ENCODE peak calls at places on chromosome 4, in seven cellular contexts. D, O, K, P, U, W and F are unnamed samples.

GRCh38 chr4:95267081-95267480 is 281.7 kb downstream of the UNC5C start:
- DNase-seq in K (peak; percentile 39), D (no peak), O (no peak), P (no peak), U (no peak), W (peak; percentile 6), F (no peak)

GRCh38 chr4:177190995-177191568 is 118.6 kb upstream of the NEIL3 start:
- DNase-seq in P (no peak), U (peak; percentile 15), D (no peak), O (no peak), K (no peak), W (no peak), F (no peak)

GRCh38 chr4:164571593-164572385 is 182.1 kb upstream of the SMIM31 start:
- DNase-seq in U (no peak), D (no peak), W (peak; percentile 15), K (peak; percentile 12), P (no peak), O (no peak), F (no peak)

GRCh38 chr4:81436096-81436495 is 35.6 kb downstream of the RASGEF1B start:
- DNase-seq in U (no peak), D (no peak), P (no peak), K (no peak), W (no peak), O (no peak), F (no peak)

GRCh38 chr4:153333874-153334273 is 10.6 kb upstream of the MND1 start:
- DNase-seq in U (no peak), O (no peak), W (peak; percentile 11), P (no peak), K (no peak), D (no peak), F (no peak)

GRCh38 chr4:53563824-53564223 is 27.5 kb downstream of the LNX1 start:
- DNase-seq in K (peak; percentile 32), D (no peak), O (no peak), W (peak; percentile 88), U (peak; percentile 72), P (no peak), F (no peak)

GRCh38 chr4:138053601-138054322 is 188.4 kb downstream of the SLC7A11 start:
- DNase-seq in W (peak; percentile 96), P (no peak), D (no peak), K (peak; percentile 90), O (no peak), U (peak; percentile 91), F (no peak)

GRCh38 chr4:130238121-130238520 is 1142.2 kb downstream of the C4orf33 start:
- DNase-seq in D (no peak), W (peak; percentile 20), P (no peak), K (peak; percentile 2), O (no peak), U (peak; percentile 3), F (no peak)

GRCh38 chr4:92636038-92636825 is 332.5 kb downstream of the GRID2 start:
- DNase-seq in U (no peak), D (no peak), W (no peak), K (no peak), P (no peak), O (no peak), F (no peak)

GRCh38 chr4:184801781-184802180 is 24.0 kb downstream of the ACSL1 start:
- DNase-seq in K (peak; percentile 87), U (no peak), O (no peak), P (no peak), D (no peak), W (peak; percentile 75), F (no peak)

GRCh38 chr4:97585274-97585673 is 558.0 kb downstream of the STPG2 start:
- DNase-seq in D (no peak), O (no peak), P (no peak), W (no peak), K (no peak), U (no peak), F (no peak)

GRCh38 chr4:2583092-2583491 is 46.6 kb downstream of the FAM193A start:
- DNase-seq in P (no peak), K (no peak), W (no peak), D (peak; percentile 39), U (no peak), O (no peak), F (no peak)

GRCh38 chr4:10074767-10075105 is 41.9 kb downstream of the WDR1 start:
- DNase-seq in P (no peak), U (peak; percentile 58), O (peak; percentile 13), D (peak; percentile 45), W (peak; percentile 68), K (peak; percentile 20), F (no peak)

GRCh38 chr4:157010630-157011029 is 39.0 kb upstream of the PDGFC start:
- DNase-seq in U (no peak), W (no peak), K (no peak), P (no peak), O (no peak), D (no peak), F (no peak)

GRCh38 chr4:98516441-98517323 is 141.7 kb downstream of the TSPAN5 start:
- DNase-seq in U (no peak), O (no peak), D (no peak), K (no peak), W (peak; percentile 86), P (no peak), F (no peak)

GRCh38 chr4:101114936-101115372 is 232.4 kb downstream of the PPP3CA start:
- DNase-seq in U (peak; percentile 3), P (no peak), D (no peak), O (no peak), K (peak; percentile 65), W (peak; percentile 56), F (no peak)

GRCh38 chr4:176949022-176949421 is 156.3 kb upstream of the VEGFC start:
- DNase-seq in P (no peak), U (no peak), O (peak; percentile 17), K (peak; percentile 31), W (peak; percentile 77), D (no peak), F (no peak)

GRCh38 chr4:128068927-128069326 is 7.8 kb downstream of the LARP1B start:
- DNase-seq in U (peak; percentile 12), D (no peak), P (peak; percentile 27), K (peak; percentile 25), O (no peak), W (peak; percentile 43), F (no peak)

GRCh38 chr4:86891785-86892638 is at the start of gene C4orf36:
- DNase-seq in O (peak; percentile 50), K (no peak), D (peak; percentile 77), W (peak; percentile 40), U (peak; percentile 41), P (peak; percentile 56), F (no peak)

GRCh38 chr4:28225005-28225404 is 1364.4 kb downstream of the STIM2 start:
- DNase-seq in W (peak; percentile 61), P (peak; percentile 22), O (no peak), D (no peak), U (peak; percentile 34), K (peak; percentile 66), F (peak; percentile 24)

GRCh38 chr4:63316633-63317032 is 1092.6 kb downstream of the TECRL start:
- DNase-seq in D (no peak), W (no peak), U (no peak), K (no peak), P (no peak), O (no peak), F (no peak)

GRCh38 chr4:114654607-114655006 is 56.0 kb downstream of the UGT8 start:
- DNase-seq in P (no peak), O (no peak), D (no peak), U (no peak), W (no peak), K (no peak), F (no peak)

GRCh38 chr4:133151681-133152329 is 2.7 kb downstream of the PCDH10 start:
- DNase-seq in K (no peak), D (peak; percentile 62), U (peak; percentile 32), P (peak; percentile 81), O (no peak), W (no peak), F (no peak)

GRCh38 chr4:83922419-83922818 is 386.5 kb downstream of the GPAT3 start:
- DNase-seq in P (no peak), O (no peak), D (no peak), K (no peak), W (no peak), U (no peak), F (no peak)

GRCh38 chr4:8162625-8163024 is 4.0 kb upstream of the ABLIM2 start:
- DNase-seq in D (no peak), W (no peak), P (no peak), U (no peak), K (no peak), O (no peak), F (no peak)

GRCh38 chr4:65007841-65008439 is 598.7 kb upstream of the TECRL start:
- DNase-seq in D (no peak), O (no peak), W (peak; percentile 40), P (no peak), U (peak; percentile 1), K (peak; percentile 62), F (no peak)

GRCh38 chr4:138217567-138217966 is 24.6 kb downstream of the SLC7A11 start:
- DNase-seq in K (no peak), U (no peak), D (no peak), W (no peak), P (peak; percentile 29), O (no peak), F (no peak)

GRCh38 chr4:30543057-30543456 is 177.1 kb upstream of the PCDH7 start:
- DNase-seq in O (no peak), U (no peak), P (no peak), K (no peak), W (no peak), D (no peak), F (no peak)

GRCh38 chr4:11336435-11336834 is 92.3 kb downstream of the HS3ST1 start:
- DNase-seq in D (peak; percentile 63), W (no peak), P (no peak), O (no peak), U (no peak), K (no peak), F (no peak)
- TF ChIP-seq CTCF in D (no peak), W (no peak), P (no peak), O (no peak), U (no peak), K (no peak), F (no peak)

GRCh38 chr4:189090174-189090814 is 850.4 kb upstream of the FRG1 start:
- DNase-seq in K (no peak), U (peak; percentile 30), O (no peak), D (no peak), W (peak; percentile 28), P (peak; percentile 22), F (no peak)
- TF ChIP-seq CTCF in K (no peak), U (peak; percentile 77), O (peak; percentile 38), D (no peak), W (peak; percentile 61), P (peak; percentile 44), F (peak; percentile 44)

GRCh38 chr4:175891231-175891630 is 79.2 kb upstream of the GPM6A start:
- DNase-seq in W (no peak), D (no peak), K (no peak), P (no peak), O (no peak), U (no peak), F (no peak)

DNA sequence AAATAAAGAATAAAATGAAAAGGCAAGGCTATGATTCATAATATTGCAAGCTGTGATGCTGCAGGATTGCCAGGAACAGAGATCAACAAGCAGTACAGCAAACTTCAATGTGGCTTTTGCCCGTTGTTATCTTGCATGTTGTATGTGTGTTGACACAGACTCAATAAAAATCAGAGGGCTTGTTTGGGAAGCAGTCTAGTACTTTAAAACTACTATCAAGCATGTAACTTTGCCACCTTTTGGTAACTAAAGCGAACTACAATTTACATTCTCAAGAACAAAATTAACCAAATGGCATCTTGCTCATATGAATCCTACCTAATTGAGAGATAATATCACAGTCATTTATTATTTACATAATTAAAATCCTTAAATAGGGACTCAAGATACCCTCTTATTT is 79.8 kb upstream of the GPM6A start:
- DNase-seq in P (no peak), U (peak; percentile 1), O (no peak), D (no peak), W (peak; percentile 22), K (peak; percentile 0), F (no peak)
- TF ChIP-seq CTCF in P (peak; percentile 37), U (peak; percentile 57), O (peak; percentile 30), D (no peak), W (peak; percentile 29), K (peak; percentile 5), F (no peak)

GRCh38 chr4:6250235-6250983 is 19.2 kb upstream of the WFS1 start:
- DNase-seq in O (no peak), P (no peak), U (peak; percentile 69), W (peak; percentile 67), D (no peak), K (peak; percentile 79), F (no peak)
- TF ChIP-seq CTCF in O (peak; percentile 84), P (peak; percentile 92), U (peak; percentile 93), W (peak; percentile 72), D (peak; percentile 74), K (peak; percentile 71), F (peak; percentile 72)